ENCODE peak calls at places on chromosomes 5 and 9, in ten cellular contexts. One of them, this sample, is unnamed.

GRCh38 chr9:3924145-3924544 is 375.7 kb downstream of the GLIS3 start:
- DNase-seq in spleen: no peak
- DNase-seq in uterus: no peak
- DNase-seq in suprapubic skin: no peak
- DNase-seq in adrenal gland: no peak
- DNase-seq in hepatocyte: no peak
- DNase-seq in right lobe of liver: no peak
- DNase-seq in body of pancreas: no peak
- DNase-seq in cardiac muscle cell: no peak
- DNase-seq in IMR-90: no peak
- DNase-seq in this sample: no peak

GRCh38 chr5:38208782-38209378 is 49.5 kb upstream of the EGFLAM start:
- DNase-seq in spleen: no peak
- DNase-seq in uterus: no peak
- DNase-seq in suprapubic skin: no peak
- DNase-seq in adrenal gland: peak; percentile 33
- DNase-seq in hepatocyte: peak; percentile 70
- DNase-seq in right lobe of liver: no peak
- DNase-seq in body of pancreas: peak; percentile 18
- DNase-seq in cardiac muscle cell: peak; percentile 62
- DNase-seq in IMR-90: peak; percentile 31
- DNase-seq in this sample: no peak

GRCh38 chr5:10595678-10596309 is 31.9 kb downstream of the ANKRD33B start:
- DNase-seq in spleen: no peak
- DNase-seq in uterus: peak; percentile 52
- DNase-seq in suprapubic skin: no peak
- DNase-seq in adrenal gland: peak; percentile 39
- DNase-seq in hepatocyte: peak; percentile 69
- DNase-seq in right lobe of liver: peak; percentile 45
- DNase-seq in body of pancreas: peak; percentile 40
- DNase-seq in cardiac muscle cell: peak; percentile 86
- DNase-seq in IMR-90: peak; percentile 92
- DNase-seq in this sample: no peak

GRCh38 chr5:74693176-74693575 is 8.1 kb downstream of the HEXB start:
- DNase-seq in spleen: no peak
- DNase-seq in uterus: no peak
- DNase-seq in suprapubic skin: no peak
- DNase-seq in adrenal gland: no peak
- DNase-seq in hepatocyte: no peak
- DNase-seq in right lobe of liver: no peak
- DNase-seq in body of pancreas: no peak
- DNase-seq in cardiac muscle cell: no peak
- DNase-seq in IMR-90: peak; percentile 34
- DNase-seq in this sample: no peak

GRCh38 chr9:19161257-19162025 is 34.1 kb upstream of the PLIN2 start:
- DNase-seq in spleen: peak; percentile 31
- DNase-seq in uterus: peak; percentile 60
- DNase-seq in suprapubic skin: peak; percentile 86
- DNase-seq in adrenal gland: peak; percentile 90
- DNase-seq in hepatocyte: peak; percentile 87
- DNase-seq in right lobe of liver: peak; percentile 88
- DNase-seq in body of pancreas: peak; percentile 84
- DNase-seq in cardiac muscle cell: peak; percentile 97
- DNase-seq in IMR-90: peak; percentile 99
- DNase-seq in this sample: peak; percentile 66

GRCh38 chr5:73496984-73497457 is 1.2 kb upstream of the BTF3 start:
- DNase-seq in spleen: no peak
- DNase-seq in uterus: no peak
- DNase-seq in suprapubic skin: no peak
- DNase-seq in adrenal gland: no peak
- DNase-seq in hepatocyte: peak; percentile 81
- DNase-seq in right lobe of liver: no peak
- DNase-seq in body of pancreas: no peak
- DNase-seq in cardiac muscle cell: peak; percentile 67
- DNase-seq in IMR-90: peak; percentile 72
- DNase-seq in this sample: no peak

GRCh38 chr9:93026640-93027039 is 31.9 kb upstream of the SUSD3 start:
- DNase-seq in spleen: no peak
- DNase-seq in uterus: no peak
- DNase-seq in suprapubic skin: no peak
- DNase-seq in adrenal gland: no peak
- DNase-seq in hepatocyte: no peak
- DNase-seq in right lobe of liver: no peak
- DNase-seq in body of pancreas: no peak
- DNase-seq in cardiac muscle cell: no peak
- DNase-seq in IMR-90: no peak
- DNase-seq in this sample: no peak

GRCh38 chr9:104118916-104119315 is 24.8 kb downstream of the SMC2 start:
- DNase-seq in spleen: no peak
- DNase-seq in uterus: no peak
- DNase-seq in suprapubic skin: no peak
- DNase-seq in adrenal gland: no peak
- DNase-seq in hepatocyte: no peak
- DNase-seq in right lobe of liver: no peak
- DNase-seq in body of pancreas: no peak
- DNase-seq in cardiac muscle cell: no peak
- DNase-seq in IMR-90: no peak
- DNase-seq in this sample: no peak

GRCh38 chr5:154197801-154198461 is 7.4 kb downstream of the GALNT10 start:
- DNase-seq in spleen: no peak
- DNase-seq in uterus: no peak
- DNase-seq in suprapubic skin: no peak
- DNase-seq in adrenal gland: no peak
- DNase-seq in hepatocyte: no peak
- DNase-seq in right lobe of liver: no peak
- DNase-seq in body of pancreas: no peak
- DNase-seq in cardiac muscle cell: peak; percentile 52
- DNase-seq in IMR-90: peak; percentile 35
- DNase-seq in this sample: no peak

GRCh38 chr9:35945341-35946018 is 12.5 kb downstream of the OR2S2 start:
- DNase-seq in spleen: peak; percentile 85
- DNase-seq in uterus: peak; percentile 87
- DNase-seq in suprapubic skin: peak; percentile 85
- DNase-seq in adrenal gland: peak; percentile 83
- DNase-seq in hepatocyte: peak; percentile 91
- DNase-seq in right lobe of liver: peak; percentile 85
- DNase-seq in body of pancreas: peak; percentile 83
- DNase-seq in cardiac muscle cell: peak; percentile 93
- DNase-seq in IMR-90: peak; percentile 85
- DNase-seq in this sample: peak; percentile 88

GRCh38 chr9:35942286-35942685 is 15.7 kb downstream of the OR2S2 start:
- DNase-seq in spleen: no peak
- DNase-seq in uterus: no peak
- DNase-seq in suprapubic skin: no peak
- DNase-seq in adrenal gland: no peak
- DNase-seq in hepatocyte: no peak
- DNase-seq in right lobe of liver: no peak
- DNase-seq in body of pancreas: no peak
- DNase-seq in cardiac muscle cell: no peak
- DNase-seq in IMR-90: no peak
- DNase-seq in this sample: no peak

GRCh38 chr9:35940474-35941467 is 17.2 kb downstream of the OR2S2 start:
- DNase-seq in spleen: no peak
- DNase-seq in uterus: no peak
- DNase-seq in suprapubic skin: no peak
- DNase-seq in adrenal gland: no peak
- DNase-seq in hepatocyte: no peak
- DNase-seq in right lobe of liver: no peak
- DNase-seq in body of pancreas: no peak
- DNase-seq in cardiac muscle cell: no peak
- DNase-seq in IMR-90: no peak
- DNase-seq in this sample: no peak

GRCh38 chr9:35948451-35948850 is 9.5 kb downstream of the OR2S2 start:
- DNase-seq in spleen: no peak
- DNase-seq in uterus: no peak
- DNase-seq in suprapubic skin: no peak
- DNase-seq in adrenal gland: no peak
- DNase-seq in hepatocyte: no peak
- DNase-seq in right lobe of liver: no peak
- DNase-seq in body of pancreas: no peak
- DNase-seq in cardiac muscle cell: peak; percentile 53
- DNase-seq in IMR-90: no peak
- DNase-seq in this sample: no peak

GRCh38 chr9:35944173-35944572 is 13.8 kb downstream of the OR2S2 start:
- DNase-seq in spleen: no peak
- DNase-seq in uterus: no peak
- DNase-seq in suprapubic skin: no peak
- DNase-seq in adrenal gland: no peak
- DNase-seq in hepatocyte: no peak
- DNase-seq in right lobe of liver: no peak
- DNase-seq in body of pancreas: no peak
- DNase-seq in cardiac muscle cell: no peak
- DNase-seq in IMR-90: no peak
- DNase-seq in this sample: no peak
- H3K4me1 ChIP-seq in spleen: peaks cover 12% of the 10 kb centered on the region
- H3K4me1 ChIP-seq in uterus: peaks cover 4% of the 10 kb centered on the region
- H3K4me1 ChIP-seq in suprapubic skin: peaks cover 5% of the 10 kb centered on the region
- H3K4me1 ChIP-seq in adrenal gland: no peaks in the 10 kb centered on the region
- H3K4me1 ChIP-seq in hepatocyte: peaks cover 3% of the 10 kb centered on the region
- H3K4me1 ChIP-seq in right lobe of liver: peaks cover 5% of the 10 kb centered on the region
- H3K4me1 ChIP-seq in body of pancreas: peaks cover 7% of the 10 kb centered on the region
- H3K4me1 ChIP-seq in cardiac muscle cell: no peaks in the 10 kb centered on the region
- H3K4me1 ChIP-seq in IMR-90: peaks cover 8% of the 10 kb centered on the region
- H3K4me1 ChIP-seq in this sample: peaks cover 26% of the 10 kb centered on the region

GRCh38 chr9:134373269-134373668 is 47.0 kb downstream of the RXRA start:
- DNase-seq in spleen: no peak
- DNase-seq in uterus: no peak
- DNase-seq in suprapubic skin: no peak
- DNase-seq in adrenal gland: no peak
- DNase-seq in hepatocyte: no peak
- DNase-seq in right lobe of liver: no peak
- DNase-seq in body of pancreas: no peak
- DNase-seq in cardiac muscle cell: no peak
- DNase-seq in IMR-90: no peak
- DNase-seq in this sample: no peak

GRCh38 chr9:134370638-134371037 is 44.4 kb downstream of the RXRA start:
- DNase-seq in spleen: no peak
- DNase-seq in uterus: no peak
- DNase-seq in suprapubic skin: no peak
- DNase-seq in adrenal gland: no peak
- DNase-seq in hepatocyte: no peak
- DNase-seq in right lobe of liver: no peak
- DNase-seq in body of pancreas: no peak
- DNase-seq in cardiac muscle cell: no peak
- DNase-seq in IMR-90: no peak
- DNase-seq in this sample: no peak

GRCh38 chr9:134370213-134370492 is 43.9 kb downstream of the RXRA start:
- DNase-seq in spleen: no peak
- DNase-seq in uterus: no peak
- DNase-seq in suprapubic skin: no peak
- DNase-seq in adrenal gland: peak; percentile 80
- DNase-seq in hepatocyte: no peak
- DNase-seq in right lobe of liver: peak; percentile 88
- DNase-seq in body of pancreas: no peak
- DNase-seq in cardiac muscle cell: no peak
- DNase-seq in IMR-90: no peak
- DNase-seq in this sample: no peak

GRCh38 chr9:134372621-134373267 is 46.5 kb downstream of the RXRA start:
- DNase-seq in spleen: peak; percentile 94
- DNase-seq in uterus: no peak
- DNase-seq in suprapubic skin: no peak
- DNase-seq in adrenal gland: peak; percentile 81
- DNase-seq in hepatocyte: no peak
- DNase-seq in right lobe of liver: peak; percentile 82
- DNase-seq in body of pancreas: peak; percentile 73
- DNase-seq in cardiac muscle cell: no peak
- DNase-seq in IMR-90: no peak
- DNase-seq in this sample: peak; percentile 85

GRCh38 chr9:134371731-134372130 is 45.5 kb downstream of the RXRA start:
- DNase-seq in spleen: peak; percentile 94
- DNase-seq in uterus: no peak
- DNase-seq in suprapubic skin: peak; percentile 84
- DNase-seq in adrenal gland: peak; percentile 83
- DNase-seq in hepatocyte: no peak
- DNase-seq in right lobe of liver: peak; percentile 95
- DNase-seq in body of pancreas: peak; percentile 79
- DNase-seq in cardiac muscle cell: peak; percentile 15
- DNase-seq in IMR-90: no peak
- DNase-seq in this sample: no peak
- TF ChIP-seq CTCF in spleen: no peak
- TF ChIP-seq CTCF in uterus: no peak
- TF ChIP-seq CTCF in suprapubic skin: no peak
- TF ChIP-seq CTCF in adrenal gland: no peak
- TF ChIP-seq CTCF in hepatocyte: no peak
- TF ChIP-seq CTCF in right lobe of liver: no peak
- TF ChIP-seq CTCF in body of pancreas: no peak
- TF ChIP-seq CTCF in cardiac muscle cell: no peak
- TF ChIP-seq CTCF in IMR-90: no peak
- TF ChIP-seq CTCF in this sample: no peak

GRCh38 chr5:177131019-177131320 is 2.6 kb upstream of the NSD1 start:
- DNase-seq in spleen: no peak
- DNase-seq in uterus: no peak
- DNase-seq in suprapubic skin: no peak
- DNase-seq in adrenal gland: no peak
- DNase-seq in hepatocyte: no peak
- DNase-seq in right lobe of liver: no peak
- DNase-seq in body of pancreas: no peak
- DNase-seq in cardiac muscle cell: no peak
- DNase-seq in IMR-90: no peak
- DNase-seq in this sample: no peak

GRCh38 chr5:177133119-177133844 is at the start of gene NSD1:
- DNase-seq in spleen: peak; percentile 99
- DNase-seq in uterus: peak; percentile 94
- DNase-seq in suprapubic skin: peak; percentile 86
- DNase-seq in adrenal gland: peak; percentile 91
- DNase-seq in hepatocyte: peak; percentile 93
- DNase-seq in right lobe of liver: peak; percentile 93
- DNase-seq in body of pancreas: peak; percentile 90
- DNase-seq in cardiac muscle cell: peak; percentile 95
- DNase-seq in IMR-90: peak; percentile 66
- DNase-seq in this sample: peak; percentile 94

GRCh38 chr5:177131352-177131710 is 2.2 kb upstream of the NSD1 start:
- DNase-seq in spleen: peak; percentile 76
- DNase-seq in uterus: no peak
- DNase-seq in suprapubic skin: no peak
- DNase-seq in adrenal gland: peak; percentile 20
- DNase-seq in hepatocyte: no peak
- DNase-seq in right lobe of liver: no peak
- DNase-seq in body of pancreas: no peak
- DNase-seq in cardiac muscle cell: no peak
- DNase-seq in IMR-90: no peak
- DNase-seq in this sample: no peak

GRCh38 chr5:177132504-177133118 is 962 bp upstream of the NSD1 start:
- DNase-seq in spleen: peak; percentile 85
- DNase-seq in uterus: no peak
- DNase-seq in suprapubic skin: peak; percentile 65
- DNase-seq in adrenal gland: no peak
- DNase-seq in hepatocyte: peak; percentile 47
- DNase-seq in right lobe of liver: peak; percentile 53
- DNase-seq in body of pancreas: no peak
- DNase-seq in cardiac muscle cell: peak; percentile 53
- DNase-seq in IMR-90: no peak
- DNase-seq in this sample: no peak

GRCh38 chr5:177131711-177132503 is 1.7 kb upstream of the NSD1 start:
- DNase-seq in spleen: peak; percentile 83
- DNase-seq in uterus: peak; percentile 36
- DNase-seq in suprapubic skin: peak; percentile 67
- DNase-seq in adrenal gland: no peak
- DNase-seq in hepatocyte: peak; percentile 67
- DNase-seq in right lobe of liver: no peak
- DNase-seq in body of pancreas: no peak
- DNase-seq in cardiac muscle cell: peak; percentile 39
- DNase-seq in IMR-90: no peak
- DNase-seq in this sample: peak; percentile 62
- H3K4me3 ChIP-seq in spleen: no peak overlapping the region
- H3K4me3 ChIP-seq in uterus: peak overlapping the region; percentile 64
- H3K4me3 ChIP-seq in suprapubic skin: peak overlapping the region; percentile 86
- H3K4me3 ChIP-seq in adrenal gland: no peak overlapping the region
- H3K4me3 ChIP-seq in hepatocyte: peak overlapping the region; percentile 26
- H3K4me3 ChIP-seq in right lobe of liver: peak overlapping the region; percentile 89
- H3K4me3 ChIP-seq in body of pancreas: no peak overlapping the region
- H3K4me3 ChIP-seq in cardiac muscle cell: no peak overlapping the region
- H3K4me3 ChIP-seq in IMR-90: no peak overlapping the region
- H3K4me3 ChIP-seq in this sample: no peak overlapping the region

GRCh38 chr9:137163805-137164204 is 6.0 kb downstream of the LRRC26 start:
- DNase-seq in spleen: no peak
- DNase-seq in uterus: no peak
- DNase-seq in suprapubic skin: no peak
- DNase-seq in adrenal gland: no peak
- DNase-seq in hepatocyte: no peak
- DNase-seq in right lobe of liver: no peak
- DNase-seq in body of pancreas: no peak
- DNase-seq in cardiac muscle cell: no peak
- DNase-seq in IMR-90: no peak
- DNase-seq in this sample: no peak
- H3K4me1 ChIP-seq in spleen: peaks cover 43% of the 10 kb centered on the region
- H3K4me1 ChIP-seq in uterus: peaks cover 29% of the 10 kb centered on the region
- H3K4me1 ChIP-seq in suprapubic skin: peaks cover 45% of the 10 kb centered on the region
- H3K4me1 ChIP-seq in adrenal gland: peaks cover 2% of the 10 kb centered on the region
- H3K4me1 ChIP-seq in hepatocyte: peaks cover 19% of the 10 kb centered on the region
- H3K4me1 ChIP-seq in right lobe of liver: no peaks in the 10 kb centered on the region
- H3K4me1 ChIP-seq in body of pancreas: peaks cover 40% of the 10 kb centered on the region
- H3K4me1 ChIP-seq in cardiac muscle cell: peaks cover 3% of the 10 kb centered on the region
- H3K4me1 ChIP-seq in IMR-90: peaks cover 2% of the 10 kb centered on the region
- H3K4me1 ChIP-seq in this sample: peaks cover 31% of the 10 kb centered on the region